ENCODE peak calls at places on chromosomes 16 and 17, in nine cellular contexts. D is AG10803, U is astrocyte of the spinal cord, Q is upper lobe of left lung, X is cardiac fibroblast, Z is gastrocnemius medialis, K is A549, E is IMR-90, M is fibroblast of lung. R is an unnamed sample.

GRCh38 chr16:27475561-27475960 is 73.6 kb downstream of the IL21R start:
- DNase-seq in D (peak; percentile 89), U (peak; percentile 94), Q (no peak), X (peak; percentile 93), Z (no peak), K (no peak), E (peak; percentile 95), M (peak; percentile 95), R (peak; percentile 79)

GRCh38 chr17:8153550-8153956 is 1.3 kb upstream of the PER1 start:
- DNase-seq in D (peak; percentile 97), U (peak; percentile 97), Q (peak; percentile 90), X (peak; percentile 99), Z (peak; percentile 78), K (peak; percentile 98), E (peak; percentile 97), M (peak; percentile 98), R (peak; percentile 98)

GRCh38 chr16:87351320-87351698 is 32.3 kb downstream of the FBXO31 start:
- DNase-seq in D (peak; percentile 14), U (no peak), Q (no peak), X (no peak), Z (no peak), K (no peak), E (no peak), M (no peak), R (peak; percentile 3)

GRCh38 chr17:81258292-81258691 is 19.2 kb downstream of the NDUFAF8 start:
- DNase-seq in D (no peak), U (no peak), Q (no peak), X (no peak), Z (no peak), K (no peak), E (no peak), M (no peak), R (no peak)

GRCh38 chr16:81551141-81551808 is 106.7 kb downstream of the CMIP start:
- DNase-seq in D (peak; percentile 70), U (peak; percentile 46), Q (no peak), X (peak; percentile 86), Z (no peak), K (no peak), E (peak; percentile 70), M (peak; percentile 84), R (peak; percentile 30)

GRCh38 chr16:14958970-14959369 is 15.9 kb upstream of the PDXDC1 start:
- DNase-seq in D (no peak), U (no peak), Q (no peak), X (no peak), Z (no peak), K (no peak), E (no peak), M (peak; percentile 12), R (no peak)

GRCh38 chr17:180380-181212 is 854 bp downstream of the DOC2B start:
- DNase-seq in D (no peak), U (no peak), Q (no peak), X (no peak), Z (no peak), K (no peak), E (no peak), M (no peak), R (no peak)

GRCh38 chr17:14206891-14207290 is 29.8 kb downstream of the CDRT15 start:
- DNase-seq in D (no peak), U (no peak), Q (no peak), X (no peak), Z (no peak), K (no peak), E (no peak), M (no peak), R (no peak)

GRCh38 chr16:2464333-2464732 is 4.4 kb downstream of the TEDC2 start:
- DNase-seq in D (no peak), U (no peak), Q (no peak), X (no peak), Z (no peak), K (no peak), E (no peak), M (no peak), R (no peak)

GRCh38 chr16:2467301-2468141 is 3.6 kb upstream of the NTN3 start:
- DNase-seq in D (peak; percentile 61), U (peak; percentile 72), Q (no peak), X (peak; percentile 59), Z (peak; percentile 40), K (peak; percentile 60), E (peak; percentile 72), M (peak; percentile 72), R (peak; percentile 71)

GRCh38 chr16:2468142-2468724 is 2.9 kb upstream of the NTN3 start:
- DNase-seq in D (no peak), U (no peak), Q (no peak), X (no peak), Z (no peak), K (no peak), E (peak; percentile 11), M (no peak), R (no peak)

GRCh38 chr16:2466667-2467300 is 4.3 kb upstream of the NTN3 start:
- DNase-seq in D (no peak), U (no peak), Q (no peak), X (no peak), Z (no peak), K (no peak), E (no peak), M (no peak), R (no peak)

GRCh38 chr16:2465653-2466415 is 5.3 kb upstream of the NTN3 start:
- DNase-seq in D (no peak), U (no peak), Q (no peak), X (peak; percentile 20), Z (no peak), K (peak; percentile 55), E (no peak), M (no peak), R (no peak)
- TF ChIP-seq CTCF in D (peak; percentile 22), U (peak; percentile 35), Q (no peak), X (peak; percentile 43), Z (no peak), K (no peak), E (peak; percentile 23), M (peak; percentile 37), R (peak; percentile 34)

DNA sequence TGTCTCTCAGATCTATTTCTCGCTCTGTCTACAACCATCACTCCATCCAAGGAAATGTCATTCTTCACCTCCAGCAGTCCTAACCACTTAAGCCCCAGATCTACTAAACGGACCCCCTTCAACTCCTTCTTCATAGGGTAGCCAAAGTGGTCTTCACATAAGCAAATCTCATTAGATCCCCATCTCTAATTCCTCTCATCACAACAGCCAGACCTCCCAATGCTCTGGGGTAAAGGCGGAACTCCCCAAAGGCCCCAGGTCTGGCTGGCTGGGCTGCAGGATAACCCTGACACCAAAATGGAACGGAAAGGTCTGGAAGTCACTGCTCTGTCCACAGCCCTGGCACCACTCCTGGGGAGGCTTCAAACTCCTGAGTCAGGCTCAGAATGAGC is 11.1 kb downstream of the ST3GAL2 start:
- DNase-seq in D (no peak), U (no peak), Q (no peak), X (no peak), Z (no peak), K (no peak), E (no peak), M (no peak), R (no peak)
- H3K4me3 ChIP-seq in D (no peak overlapping the region), U (no peak overlapping the region), Q (no peak overlapping the region), X (no peak overlapping the region), Z (no peak overlapping the region), K (peak overlapping the region; percentile 10), E (no peak overlapping the region), M (no peak overlapping the region), R (no peak overlapping the region)

GRCh38 chr17:4939554-4939803 is 367 bp downstream of the SLC25A11 start:
- DNase-seq in D (no peak), U (no peak), Q (peak; percentile 35), X (no peak), Z (no peak), K (no peak), E (no peak), M (no peak), R (no peak)

GRCh38 chr17:4938069-4938491 is 1.8 kb downstream of the SLC25A11 start:
- DNase-seq in D (no peak), U (no peak), Q (no peak), X (no peak), Z (no peak), K (no peak), E (no peak), M (no peak), R (no peak)

GRCh38 chr17:4939804-4940624 is at the start of the genes RNF167 and SLC25A11:
- DNase-seq in D (peak; percentile 100), U (peak; percentile 100), Q (peak; percentile 97), X (peak; percentile 100), Z (peak; percentile 94), K (peak; percentile 100), E (peak; percentile 100), M (peak; percentile 99), R (peak; percentile 100)

GRCh38 chr17:4937553-4937952 is 2.3 kb downstream of the SLC25A11 start:
- DNase-seq in D (no peak), U (no peak), Q (no peak), X (no peak), Z (no peak), K (no peak), E (no peak), M (no peak), R (no peak)

GRCh38 chr17:4938670-4939553 is 934 bp downstream of the SLC25A11 start:
- DNase-seq in D (no peak), U (no peak), Q (no peak), X (peak; percentile 30), Z (no peak), K (no peak), E (no peak), M (no peak), R (no peak)
- TF ChIP-seq CTCF in D (no peak), U (no peak), Q (no peak), X (no peak), Z (no peak), K (no peak), E (no peak), M (no peak), R (no peak)

GRCh38 chr16:66552288-66553143 is at the start of gene CKLF:
- DNase-seq in D (peak; percentile 79), U (peak; percentile 90), Q (peak; percentile 87), X (peak; percentile 89), Z (peak; percentile 73), K (peak; percentile 90), E (peak; percentile 83), M (peak; percentile 79), R (peak; percentile 87)

GRCh38 chr16:66554021-66554420 is 1.6 kb downstream of the CKLF start:
- DNase-seq in D (no peak), U (no peak), Q (no peak), X (no peak), Z (no peak), K (no peak), E (no peak), M (no peak), R (no peak)

GRCh38 chr16:66551788-66552287 is 538 bp upstream of the CKLF start:
- DNase-seq in D (no peak), U (no peak), Q (no peak), X (no peak), Z (no peak), K (peak; percentile 12), E (no peak), M (no peak), R (no peak)

GRCh38 chr16:66554492-66554891 is 2.1 kb downstream of the CKLF start:
- DNase-seq in D (no peak), U (no peak), Q (no peak), X (no peak), Z (no peak), K (no peak), E (no peak), M (no peak), R (no peak)

DNA sequence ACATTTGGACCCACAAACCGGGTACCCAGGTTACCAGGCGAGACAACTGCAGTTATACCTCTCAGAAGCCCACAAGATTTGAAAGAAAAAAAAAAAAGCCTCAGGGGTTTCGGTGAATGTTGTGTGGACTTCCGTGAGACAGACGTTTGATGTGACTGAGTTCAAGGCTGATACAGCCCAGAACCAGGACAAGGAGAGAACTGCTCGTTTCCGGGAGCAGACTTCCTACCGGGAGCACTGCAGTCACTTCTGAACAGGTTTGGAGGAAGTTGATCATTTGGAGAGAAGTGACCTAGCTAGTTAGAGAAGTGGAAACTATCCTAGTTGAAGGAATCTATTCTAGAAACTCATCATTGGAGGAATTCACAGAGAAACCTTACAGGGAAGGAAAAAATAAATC is 847 bp downstream of the CKLF start:
- DNase-seq in D (no peak), U (no peak), Q (peak; percentile 47), X (peak; percentile 19), Z (no peak), K (no peak), E (no peak), M (no peak), R (no peak)
- H3K4me3 ChIP-seq in D (peak overlapping the region; percentile 90), U (peak overlapping the region; percentile 69), Q (peak overlapping the region; percentile 56), X (peak overlapping the region; percentile 83), Z (peak overlapping the region; percentile 74), K (peak overlapping the region; percentile 51), E (peak overlapping the region; percentile 2), M (peak overlapping the region; percentile 70), R (peak overlapping the region; percentile 86)